ENCODE peak calls at places on chromosome 2, in six cellular contexts. R, K, B, J, Y and V are unnamed samples.

GRCh38 chr2:182587831-182588230 is 128.2 kb upstream of the DNAJC10 start:
- DNase-seq in B (peak), J (no peak), Y (peak), R (peak), K (no peak), V (peak)

GRCh38 chr2:66426250-66427064 is 8.5 kb upstream of the MEIS1 start:
- DNase-seq in B (no peak), R (no peak), K (no peak), Y (no peak), J (peak), V (no peak)

GRCh38 chr2:25230626-25231311 is 62.4 kb upstream of the POMC start:
- DNase-seq in B (no peak), R (no peak), Y (no peak), K (no peak), J (no peak), V (no peak)

GRCh38 chr2:157055660-157056199 is 201.8 kb upstream of the GALNT5 start:
- DNase-seq in K (peak), R (peak), J (no peak), Y (peak), B (peak), V (peak)

GRCh38 chr2:64454316-64455030 is 511 bp downstream of the LGALSL start:
- DNase-seq in J (peak), Y (peak), K (peak), B (no peak), R (peak), V (peak)

GRCh38 chr2:70684846-70685622 is 83.0 kb downstream of the ADD2 start:
- DNase-seq in Y (no peak), K (no peak), R (no peak), B (no peak), J (no peak), V (no peak)

GRCh38 chr2:196516541-196516940 is 123.0 kb upstream of the CCDC150 start:
- DNase-seq in J (no peak), Y (no peak), R (peak), B (no peak), K (no peak), V (no peak)

GRCh38 chr2:62787381-62787780 is 81.9 kb downstream of the EHBP1 start:
- DNase-seq in J (no peak), K (peak), B (peak), Y (peak), R (peak), V (peak)

GRCh38 chr2:240393831-240394410 is 41.5 kb upstream of the GPC1 start:
- DNase-seq in B (peak), R (peak), Y (peak), J (no peak), K (no peak), V (peak)

GRCh38 chr2:237281900-237282306 is 132.1 kb downstream of the COL6A3 start:
- DNase-seq in J (no peak), R (peak), K (peak), Y (peak), B (peak), V (peak)

GRCh38 chr2:106284255-106284654 is 90.2 kb upstream of the UXS1 start:
- DNase-seq in K (no peak), B (no peak), J (no peak), Y (no peak), R (no peak), V (no peak)

GRCh38 chr2:75100011-75100680 is 99.2 kb downstream of the TACR1 start:
- DNase-seq in J (no peak), R (peak), K (no peak), B (peak), Y (peak), V (peak)

GRCh38 chr2:47083485-47083884 is 71.6 kb downstream of the STPG4 start:
- DNase-seq in Y (no peak), J (no peak), R (no peak), B (no peak), K (no peak), V (no peak)

GRCh38 chr2:86140969-86141392 is 34.9 kb downstream of the PTCD3 start:
- DNase-seq in R (no peak), K (peak), J (no peak), Y (no peak), B (no peak), V (no peak)

GRCh38 chr2:134137182-134137595 is 116.7 kb upstream of the MGAT5 start:
- DNase-seq in J (peak), B (no peak), R (peak), Y (peak), K (peak), V (peak)

GRCh38 chr2:66189598-66189997 is 245.3 kb upstream of the MEIS1 start:
- DNase-seq in J (no peak), B (no peak), R (peak), K (peak), Y (no peak), V (peak)

GRCh38 chr2:121944072-121944829 is 188.8 kb downstream of the TSN start:
- DNase-seq in J (no peak), K (peak), R (peak), Y (peak), B (peak), V (peak)

GRCh38 chr2:9311488-9311887 is 104.9 kb downstream of the ASAP2 start:
- DNase-seq in K (no peak), R (peak), Y (peak), B (peak), J (no peak), V (peak)

GRCh38 chr2:44836174-44836573 is 105.3 kb upstream of the SIX3 start:
- DNase-seq in R (no peak), Y (no peak), J (no peak), K (no peak), B (no peak), V (no peak)

GRCh38 chr2:54859416-54859815 is 136.0 kb downstream of the EML6 start:
- DNase-seq in R (no peak), Y (no peak), J (no peak), K (no peak), B (no peak), V (no peak)

GRCh38 chr2:1891147-1891546 is 146.8 kb upstream of the PXDN start:
- DNase-seq in B (no peak), J (no peak), K (no peak), Y (no peak), R (no peak), V (no peak)

GRCh38 chr2:211611061-211611518 is 927.5 kb downstream of the ERBB4 start:
- DNase-seq in J (no peak), K (peak), R (no peak), Y (no peak), B (no peak), V (peak)

GRCh38 chr2:3755277-3755676 is 51.9 kb downstream of the DCDC2C start:
- DNase-seq in Y (no peak), K (no peak), J (no peak), R (no peak), B (no peak), V (no peak)

GRCh38 chr2:238446371-238446770 is 19.6 kb downstream of the ASB1 start:
- DNase-seq in J (no peak), Y (no peak), R (no peak), K (no peak), B (no peak), V (no peak)

GRCh38 chr2:25497862-25498407 is 156.2 kb upstream of the DNMT3A start:
- DNase-seq in Y (no peak), R (no peak), K (no peak), B (no peak), J (no peak), V (no peak)

GRCh38 chr2:88545118-88545517 is 82.1 kb downstream of the EIF2AK3 start:
- DNase-seq in K (peak), J (no peak), R (peak), B (peak), Y (no peak), V (peak)

GRCh38 chr2:231364961-231365810 is 30.3 kb upstream of the B3GNT7 start:
- DNase-seq in Y (peak), J (peak), K (no peak), R (peak), B (peak), V (peak)

GRCh38 chr2:119223521-119224390 is at the start of gene STEAP3:
- DNase-seq in J (peak), Y (peak), R (peak), K (peak), B (peak), V (peak)

GRCh38 chr2:218865396-218865795 is 5.8 kb downstream of the WNT6 start:
- DNase-seq in B (no peak), J (no peak), R (no peak), Y (no peak), K (no peak), V (no peak)

GRCh38 chr2:78330181-78330580 is 695.3 kb upstream of the REG3G start:
- DNase-seq in Y (no peak), J (no peak), R (no peak), B (no peak), K (no peak), V (no peak)

GRCh38 chr2:37173741-37174140 is 14.7 kb downstream of the SULT6B1 start:
- DNase-seq in J (no peak), Y (no peak), B (no peak), K (no peak), R (no peak), V (no peak)

GRCh38 chr2:182506606-182507005 is 79.8 kb upstream of the PDE1A start:
- DNase-seq in Y (peak), R (peak), K (no peak), B (peak), J (no peak), V (peak)

GRCh38 chr2:176136375-176137248 is 7.1 kb downstream of the HOXD8 start:
- DNase-seq in B (no peak), R (peak), J (no peak), K (peak), Y (no peak), V (peak)

GRCh38 chr2:55103039-55103438 is 52.8 kb upstream of the RTN4 start:
- DNase-seq in Y (no peak), J (no peak), R (peak), K (no peak), B (no peak), V (peak)

DNA sequence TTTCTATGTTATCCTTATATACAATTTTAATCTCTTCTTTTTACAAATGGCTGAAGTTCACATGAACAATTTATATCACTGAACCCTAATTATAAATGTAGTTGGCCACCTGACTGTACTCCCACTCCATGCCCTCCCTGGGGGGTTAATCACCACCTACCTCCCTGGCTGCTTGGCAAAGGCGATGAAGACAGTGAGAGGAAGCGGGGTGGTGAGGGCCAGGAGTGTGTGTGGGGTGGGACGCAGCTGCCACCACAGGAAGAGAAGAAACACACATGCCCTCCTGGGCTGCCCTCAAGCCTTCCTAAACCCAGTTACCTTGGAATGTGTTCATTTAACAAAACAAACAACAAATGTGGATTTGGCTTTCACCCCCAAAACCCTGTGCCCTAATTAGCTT is 87.0 kb upstream of the REV1 start:
- DNase-seq in J (no peak), B (no peak), Y (no peak), K (no peak), R (no peak), V (no peak)
- TF ChIP-seq CTCF in J (no peak), B (no peak), Y (no peak), K (no peak), R (no peak), V (no peak)

GRCh38 chr2:96145028-96145939 is at the start of gene DUSP2:
- DNase-seq in J (peak), B (peak), K (peak), Y (peak), R (peak), V (peak)

GRCh38 chr2:96146151-96146880 is 1.1 kb upstream of the DUSP2 start:
- DNase-seq in R (no peak), J (peak), Y (peak), B (no peak), K (peak), V (no peak)

GRCh38 chr2:96148410-96149217 is 3.4 kb upstream of the DUSP2 start:
- DNase-seq in K (peak), R (peak), B (peak), J (peak), Y (peak), V (peak)

GRCh38 chr2:96147593-96148201 is 2.5 kb upstream of the DUSP2 start:
- DNase-seq in B (no peak), K (no peak), R (no peak), J (peak), Y (no peak), V (no peak)

GRCh38 chr2:96146881-96147592 is 1.8 kb upstream of the DUSP2 start:
- DNase-seq in K (no peak), B (peak), Y (peak), J (peak), R (no peak), V (no peak)
- H3K4me3 ChIP-seq in K (no peak), B (no peak), Y (no peak), J (no peak), R (no peak), V (no peak)

GRCh38 chr2:42922790-42923631 is 130.6 kb upstream of the HAAO start:
- DNase-seq in K (peak), R (peak), Y (peak), B (peak), J (no peak), V (peak)

GRCh38 chr2:42920446-42921161 is 128.2 kb upstream of the HAAO start:
- DNase-seq in R (no peak), Y (no peak), K (no peak), J (no peak), B (no peak), V (no peak)

GRCh38 chr2:42922293-42922692 is 129.9 kb upstream of the HAAO start:
- DNase-seq in Y (no peak), R (no peak), J (no peak), B (no peak), K (no peak), V (no peak)

GRCh38 chr2:42921721-42922120 is 129.3 kb upstream of the HAAO start:
- DNase-seq in Y (no peak), K (no peak), B (no peak), R (no peak), J (no peak), V (no peak)

GRCh38 chr2:42921162-42921550 is 128.8 kb upstream of the HAAO start:
- DNase-seq in Y (no peak), J (no peak), R (no peak), K (no peak), B (no peak), V (no peak)
- TF ChIP-seq CTCF in Y (no peak), J (no peak), R (no peak), K (no peak), B (no peak), V (no peak)

GRCh38 chr2:235500110-235500760 is 6.4 kb downstream of the AGAP1 start:
- DNase-seq in B (no peak), K (no peak), Y (no peak), J (no peak), R (no peak), V (no peak)

GRCh38 chr2:235501663-235502009 is 7.8 kb downstream of the AGAP1 start:
- DNase-seq in J (no peak), K (peak), B (no peak), R (no peak), Y (no peak), V (peak)

GRCh38 chr2:235498556-235499305 is 4.9 kb downstream of the AGAP1 start:
- DNase-seq in K (no peak), R (peak), B (no peak), Y (peak), J (no peak), V (no peak)

GRCh38 chr2:235499306-235499812 is 5.5 kb downstream of the AGAP1 start:
- DNase-seq in B (no peak), J (no peak), Y (no peak), R (no peak), K (no peak), V (no peak)

GRCh38 chr2:235500761-235501662 is 7.2 kb downstream of the AGAP1 start:
- DNase-seq in J (no peak), K (peak), B (peak), R (peak), Y (peak), V (peak)
- H3K4me3 ChIP-seq in J (peak), K (peak), B (no peak), R (no peak), Y (peak), V (peak)

GRCh38 chr2:202589582-202589949 is 45.2 kb upstream of the FAM117B start:
- DNase-seq in Y (no peak), R (no peak), B (no peak), K (no peak), J (no peak), V (no peak)
- TF ChIP-seq CTCF in Y (no peak), R (no peak), B (no peak), K (no peak), J (no peak), V (no peak)

GRCh38 chr2:173357351-173357750 is 2.7 kb downstream of the CDCA7 start:
- DNase-seq in B (no peak), J (no peak), Y (no peak), K (no peak), R (no peak), V (no peak)
- H3K4me3 ChIP-seq in B (no peak), J (no peak), Y (no peak), K (peak), R (no peak), V (no peak)

GRCh38 chr2:29284671-29285070 is 169.5 kb downstream of the CLIP4 start:
- DNase-seq in K (no peak), B (no peak), J (no peak), Y (no peak), R (no peak), V (no peak)
- TF ChIP-seq CTCF in K (no peak), B (no peak), J (no peak), Y (no peak), R (no peak), V (no peak)